ENCODE peak calls at places on chromosome 14, in nine cellular contexts. One of them, this sample, is unnamed. For H3K27me3, the result is how much of the 10 kb centered on the place peaks cover.

GRCh38 chr14:28777773-28778606 is 11.4 kb downstream of the FOXG1 start:
- DNase-seq in HCT116: no peak
- DNase-seq in suprapubic skin: no peak
- DNase-seq in CD8-positive, alpha-beta memory T cell: no peak
- DNase-seq in Karpas-422: no peak
- DNase-seq in cardiac muscle cell: no peak
- DNase-seq in body of pancreas: no peak
- DNase-seq in neural progenitor cell: peak
- DNase-seq in iPS DF 6.9: no peak
- DNase-seq in this sample: no peak

GRCh38 chr14:92135269-92135668 is 13.5 kb downstream of the CPSF2 start:
- DNase-seq in HCT116: peak
- DNase-seq in suprapubic skin: no peak
- DNase-seq in CD8-positive, alpha-beta memory T cell: no peak
- DNase-seq in Karpas-422: peak
- DNase-seq in cardiac muscle cell: peak
- DNase-seq in body of pancreas: no peak
- DNase-seq in neural progenitor cell: peak
- DNase-seq in iPS DF 6.9: no peak
- DNase-seq in this sample: peak

GRCh38 chr14:50091240-50091914 is 25.0 kb downstream of the VCPKMT start:
- DNase-seq in HCT116: no peak
- DNase-seq in suprapubic skin: no peak
- DNase-seq in CD8-positive, alpha-beta memory T cell: no peak
- DNase-seq in Karpas-422: no peak
- DNase-seq in cardiac muscle cell: no peak
- DNase-seq in body of pancreas: no peak
- DNase-seq in neural progenitor cell: no peak
- DNase-seq in iPS DF 6.9: no peak
- DNase-seq in this sample: no peak

GRCh38 chr14:45177081-45177480 is 41.4 kb downstream of the FANCM start:
- DNase-seq in HCT116: no peak
- DNase-seq in suprapubic skin: no peak
- DNase-seq in CD8-positive, alpha-beta memory T cell: no peak
- DNase-seq in Karpas-422: no peak
- DNase-seq in cardiac muscle cell: no peak
- DNase-seq in body of pancreas: no peak
- DNase-seq in neural progenitor cell: no peak
- DNase-seq in iPS DF 6.9: no peak
- DNase-seq in this sample: no peak

GRCh38 chr14:59463773-59464650 is 1.2 kb downstream of the GPR135 start:
- DNase-seq in HCT116: no peak
- DNase-seq in suprapubic skin: no peak
- DNase-seq in CD8-positive, alpha-beta memory T cell: no peak
- DNase-seq in Karpas-422: no peak
- DNase-seq in cardiac muscle cell: no peak
- DNase-seq in body of pancreas: peak
- DNase-seq in neural progenitor cell: peak
- DNase-seq in iPS DF 6.9: no peak
- DNase-seq in this sample: no peak

GRCh38 chr14:68757618-68758081 is 35.2 kb downstream of the ZFP36L1 start:
- DNase-seq in HCT116: no peak
- DNase-seq in suprapubic skin: no peak
- DNase-seq in CD8-positive, alpha-beta memory T cell: no peak
- DNase-seq in Karpas-422: no peak
- DNase-seq in cardiac muscle cell: no peak
- DNase-seq in body of pancreas: no peak
- DNase-seq in neural progenitor cell: no peak
- DNase-seq in iPS DF 6.9: no peak
- DNase-seq in this sample: no peak

GRCh38 chr14:74514471-74514932 is 20.9 kb downstream of the ISCA2 start:
- DNase-seq in HCT116: no peak
- DNase-seq in suprapubic skin: no peak
- DNase-seq in CD8-positive, alpha-beta memory T cell: no peak
- DNase-seq in Karpas-422: no peak
- DNase-seq in cardiac muscle cell: no peak
- DNase-seq in body of pancreas: peak
- DNase-seq in neural progenitor cell: no peak
- DNase-seq in iPS DF 6.9: no peak
- DNase-seq in this sample: no peak

GRCh38 chr14:82387699-82388098 is 854.0 kb upstream of the SEL1L start:
- DNase-seq in HCT116: no peak
- DNase-seq in suprapubic skin: no peak
- DNase-seq in CD8-positive, alpha-beta memory T cell: no peak
- DNase-seq in Karpas-422: no peak
- DNase-seq in cardiac muscle cell: no peak
- DNase-seq in body of pancreas: peak
- DNase-seq in neural progenitor cell: no peak
- DNase-seq in iPS DF 6.9: no peak
- DNase-seq in this sample: no peak

GRCh38 chr14:63671987-63672386 is 30.3 kb upstream of the WDR89 start:
- DNase-seq in HCT116: no peak
- DNase-seq in suprapubic skin: no peak
- DNase-seq in CD8-positive, alpha-beta memory T cell: no peak
- DNase-seq in Karpas-422: no peak
- DNase-seq in cardiac muscle cell: no peak
- DNase-seq in body of pancreas: peak
- DNase-seq in neural progenitor cell: no peak
- DNase-seq in iPS DF 6.9: no peak
- DNase-seq in this sample: no peak

GRCh38 chr14:69913686-69914085 is 34.5 kb downstream of the SMOC1 start:
- DNase-seq in HCT116: no peak
- DNase-seq in suprapubic skin: no peak
- DNase-seq in CD8-positive, alpha-beta memory T cell: no peak
- DNase-seq in Karpas-422: no peak
- DNase-seq in cardiac muscle cell: no peak
- DNase-seq in body of pancreas: no peak
- DNase-seq in neural progenitor cell: no peak
- DNase-seq in iPS DF 6.9: no peak
- DNase-seq in this sample: no peak

GRCh38 chr14:69906201-69906600 is 27.0 kb downstream of the SMOC1 start:
- DNase-seq in HCT116: no peak
- DNase-seq in suprapubic skin: no peak
- DNase-seq in CD8-positive, alpha-beta memory T cell: no peak
- DNase-seq in Karpas-422: no peak
- DNase-seq in cardiac muscle cell: no peak
- DNase-seq in body of pancreas: no peak
- DNase-seq in neural progenitor cell: no peak
- DNase-seq in iPS DF 6.9: no peak
- DNase-seq in this sample: no peak

GRCh38 chr14:69910871-69911270 is 31.7 kb downstream of the SMOC1 start:
- DNase-seq in HCT116: no peak
- DNase-seq in suprapubic skin: no peak
- DNase-seq in CD8-positive, alpha-beta memory T cell: no peak
- DNase-seq in Karpas-422: no peak
- DNase-seq in cardiac muscle cell: no peak
- DNase-seq in body of pancreas: no peak
- DNase-seq in neural progenitor cell: no peak
- DNase-seq in iPS DF 6.9: no peak
- DNase-seq in this sample: no peak

GRCh38 chr14:69904246-69904645 is 25.0 kb downstream of the SMOC1 start:
- DNase-seq in HCT116: no peak
- DNase-seq in suprapubic skin: no peak
- DNase-seq in CD8-positive, alpha-beta memory T cell: no peak
- DNase-seq in Karpas-422: no peak
- DNase-seq in cardiac muscle cell: no peak
- DNase-seq in body of pancreas: no peak
- DNase-seq in neural progenitor cell: no peak
- DNase-seq in iPS DF 6.9: no peak
- DNase-seq in this sample: no peak

GRCh38 chr14:69909831-69910550 is 30.8 kb downstream of the SMOC1 start:
- DNase-seq in HCT116: no peak
- DNase-seq in suprapubic skin: no peak
- DNase-seq in CD8-positive, alpha-beta memory T cell: no peak
- DNase-seq in Karpas-422: no peak
- DNase-seq in cardiac muscle cell: no peak
- DNase-seq in body of pancreas: no peak
- DNase-seq in neural progenitor cell: no peak
- DNase-seq in iPS DF 6.9: no peak
- DNase-seq in this sample: no peak
- H3K27ac ChIP-seq in HCT116: no peak
- H3K27ac ChIP-seq in suprapubic skin: no peak
- H3K27ac ChIP-seq in CD8-positive, alpha-beta memory T cell: no peak
- H3K27ac ChIP-seq in Karpas-422: no peak
- H3K27ac ChIP-seq in cardiac muscle cell: no peak
- H3K27ac ChIP-seq in body of pancreas: no peak
- H3K27ac ChIP-seq in neural progenitor cell: no peak
- H3K27ac ChIP-seq in iPS DF 6.9: no peak
- H3K27ac ChIP-seq in this sample: no peak

DNA sequence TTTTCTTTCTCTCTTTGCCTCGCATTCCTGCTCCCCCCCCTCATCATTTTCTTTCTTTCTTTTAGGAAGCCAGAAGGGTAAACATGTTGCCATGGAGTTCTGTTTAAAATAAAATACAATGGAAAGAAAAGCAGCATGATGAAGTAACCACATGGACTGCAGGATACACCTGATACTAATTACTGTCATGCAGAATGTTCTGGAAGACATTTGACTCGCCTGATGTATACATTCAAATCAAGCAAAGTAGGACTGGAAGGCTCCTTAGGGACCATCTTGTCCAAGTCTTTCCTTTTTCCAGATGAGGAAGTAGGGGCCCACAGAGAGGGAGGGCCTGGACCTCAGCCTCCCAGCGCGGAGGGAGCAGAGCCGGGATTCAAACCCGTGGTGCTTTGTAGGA is 2.4 kb upstream of the MEG3 start:
- DNase-seq in HCT116: no peak
- DNase-seq in suprapubic skin: no peak
- DNase-seq in CD8-positive, alpha-beta memory T cell: no peak
- DNase-seq in Karpas-422: no peak
- DNase-seq in cardiac muscle cell: no peak
- DNase-seq in body of pancreas: no peak
- DNase-seq in neural progenitor cell: no peak
- DNase-seq in iPS DF 6.9: no peak
- DNase-seq in this sample: no peak
- H3K27me3 ChIP-seq in HCT116: under half
- H3K27me3 ChIP-seq in suprapubic skin: under half
- H3K27me3 ChIP-seq in CD8-positive, alpha-beta memory T cell: under half
- H3K27me3 ChIP-seq in Karpas-422: under half
- H3K27me3 ChIP-seq in cardiac muscle cell: under half
- H3K27me3 ChIP-seq in body of pancreas: under half
- H3K27me3 ChIP-seq in neural progenitor cell: under half
- H3K27me3 ChIP-seq in iPS DF 6.9: under half
- H3K27me3 ChIP-seq in this sample: under half

GRCh38 chr14:95479494-95479893 is 37.0 kb downstream of the SYNE3 start:
- DNase-seq in HCT116: no peak
- DNase-seq in suprapubic skin: no peak
- DNase-seq in CD8-positive, alpha-beta memory T cell: no peak
- DNase-seq in Karpas-422: no peak
- DNase-seq in cardiac muscle cell: no peak
- DNase-seq in body of pancreas: no peak
- DNase-seq in neural progenitor cell: no peak
- DNase-seq in iPS DF 6.9: no peak
- DNase-seq in this sample: no peak

GRCh38 chr14:95481391-95482022 is 34.9 kb downstream of the SYNE3 start:
- DNase-seq in HCT116: no peak
- DNase-seq in suprapubic skin: no peak
- DNase-seq in CD8-positive, alpha-beta memory T cell: no peak
- DNase-seq in Karpas-422: no peak
- DNase-seq in cardiac muscle cell: no peak
- DNase-seq in body of pancreas: no peak
- DNase-seq in neural progenitor cell: no peak
- DNase-seq in iPS DF 6.9: no peak
- DNase-seq in this sample: no peak

GRCh38 chr14:95480887-95481226 is 35.6 kb downstream of the SYNE3 start:
- DNase-seq in HCT116: no peak
- DNase-seq in suprapubic skin: no peak
- DNase-seq in CD8-positive, alpha-beta memory T cell: no peak
- DNase-seq in Karpas-422: no peak
- DNase-seq in cardiac muscle cell: no peak
- DNase-seq in body of pancreas: no peak
- DNase-seq in neural progenitor cell: no peak
- DNase-seq in iPS DF 6.9: no peak
- DNase-seq in this sample: no peak

GRCh38 chr14:95478818-95479217 is 37.6 kb downstream of the SYNE3 start:
- DNase-seq in HCT116: no peak
- DNase-seq in suprapubic skin: no peak
- DNase-seq in CD8-positive, alpha-beta memory T cell: no peak
- DNase-seq in Karpas-422: no peak
- DNase-seq in cardiac muscle cell: no peak
- DNase-seq in body of pancreas: no peak
- DNase-seq in neural progenitor cell: no peak
- DNase-seq in iPS DF 6.9: no peak
- DNase-seq in this sample: no peak

DNA sequence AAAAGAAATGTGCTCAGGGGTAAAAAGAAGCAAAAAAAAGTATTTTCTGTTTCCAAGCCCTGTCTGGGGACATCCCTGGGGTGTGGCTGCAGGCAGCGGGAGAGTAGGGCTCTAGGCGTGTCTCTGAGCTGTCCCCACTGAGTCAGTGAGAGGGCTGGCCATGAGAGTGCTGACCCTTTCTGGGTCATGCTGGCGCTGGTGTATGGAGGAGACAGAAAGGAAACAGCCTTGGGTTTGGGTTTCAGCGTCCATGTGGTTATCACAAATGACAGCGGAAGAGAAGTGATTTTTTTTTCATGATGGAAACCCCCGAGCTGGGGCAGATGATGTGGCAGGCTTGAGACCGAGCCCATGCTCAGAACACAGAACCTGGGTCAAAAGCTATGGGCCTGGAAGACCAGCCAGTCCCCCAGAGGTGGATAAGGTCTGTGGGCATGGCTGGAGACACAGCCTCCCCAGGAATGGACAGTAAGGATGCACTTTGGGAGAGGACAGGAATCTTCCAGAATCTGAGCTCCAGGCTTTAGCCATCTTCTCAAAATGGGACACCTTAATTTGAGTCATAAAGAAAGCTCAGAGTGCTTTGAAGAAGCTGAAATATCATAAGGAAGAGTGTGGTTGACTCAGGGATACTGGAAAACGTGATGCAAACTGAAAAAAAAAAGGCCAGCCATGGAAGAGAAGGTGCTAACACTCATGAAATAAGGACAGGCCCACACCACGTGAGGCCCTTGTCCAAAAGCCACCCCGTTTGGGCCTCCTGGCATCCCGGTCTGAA is 36.2 kb downstream of the SYNE3 start:
- DNase-seq in HCT116: no peak
- DNase-seq in suprapubic skin: peak
- DNase-seq in CD8-positive, alpha-beta memory T cell: peak
- DNase-seq in Karpas-422: no peak
- DNase-seq in cardiac muscle cell: no peak
- DNase-seq in body of pancreas: peak
- DNase-seq in neural progenitor cell: no peak
- DNase-seq in iPS DF 6.9: no peak
- DNase-seq in this sample: peak
- H3K27ac ChIP-seq in HCT116: no peak
- H3K27ac ChIP-seq in suprapubic skin: peak
- H3K27ac ChIP-seq in CD8-positive, alpha-beta memory T cell: no peak
- H3K27ac ChIP-seq in Karpas-422: no peak
- H3K27ac ChIP-seq in cardiac muscle cell: no peak
- H3K27ac ChIP-seq in body of pancreas: no peak
- H3K27ac ChIP-seq in neural progenitor cell: no peak
- H3K27ac ChIP-seq in iPS DF 6.9: no peak
- H3K27ac ChIP-seq in this sample: peak

DNA sequence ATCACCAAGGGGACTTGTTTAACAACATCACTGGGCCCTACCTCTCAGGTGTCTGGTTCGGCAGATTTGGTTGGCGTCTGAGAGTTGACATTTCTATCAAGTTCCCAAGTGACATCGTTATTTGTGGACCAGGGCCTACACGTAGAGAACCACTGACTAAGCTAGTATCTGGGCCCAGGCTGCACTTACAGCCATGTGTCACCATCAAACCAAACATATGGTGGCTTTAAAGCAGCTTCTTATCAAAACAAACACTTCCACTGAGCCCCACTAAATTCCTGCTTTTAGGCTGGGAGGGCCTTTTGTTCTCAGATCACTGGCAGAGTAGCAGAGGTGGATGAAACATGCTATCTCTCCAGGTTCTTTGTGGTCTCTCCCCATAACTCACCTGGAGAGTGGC is 220.5 kb downstream of the PELI2 start:
- DNase-seq in HCT116: no peak
- DNase-seq in suprapubic skin: no peak
- DNase-seq in CD8-positive, alpha-beta memory T cell: no peak
- DNase-seq in Karpas-422: no peak
- DNase-seq in cardiac muscle cell: no peak
- DNase-seq in body of pancreas: no peak
- DNase-seq in neural progenitor cell: no peak
- DNase-seq in iPS DF 6.9: no peak
- DNase-seq in this sample: no peak
- H3K27me3 ChIP-seq in HCT116: under half
- H3K27me3 ChIP-seq in suprapubic skin: under half
- H3K27me3 ChIP-seq in CD8-positive, alpha-beta memory T cell: under half
- H3K27me3 ChIP-seq in Karpas-422: under half
- H3K27me3 ChIP-seq in cardiac muscle cell: under half
- H3K27me3 ChIP-seq in body of pancreas: under half
- H3K27me3 ChIP-seq in neural progenitor cell: under half
- H3K27me3 ChIP-seq in iPS DF 6.9: under half
- H3K27me3 ChIP-seq in this sample: under half

This sample was measured in CD4-positive, CD25-positive, alpha-beta regulatory T cell.